ENCODE peak calls at places on chromosomes 4 and X, in nine cellular contexts. B, P, S, W, H, G, V, T and F are unnamed samples.

GRCh38 chrX:86964321-86964720 is 553.3 kb upstream of the KLHL4 start:
- DNase-seq in B (no peak), P (no peak), S (no peak), W (no peak), H (no peak), G (no peak), V (no peak), T (no peak), F (no peak)

GRCh38 chr4:95549246-95550138 is 719 bp upstream of the UNC5C start:
- DNase-seq in B (no peak), P (no peak), S (peak), W (peak), H (peak), G (peak), V (no peak), T (peak), F (peak)

GRCh38 chr4:79983431-79983830 is 89.6 kb downstream of the ANTXR2 start:
- DNase-seq in B (no peak), P (no peak), S (no peak), W (no peak), H (no peak), G (no peak), V (no peak), T (no peak), F (no peak)

GRCh38 chr4:3530663-3531254 is 1.5 kb downstream of the LRPAP1 start:
- DNase-seq in B (no peak), P (no peak), S (no peak), W (no peak), H (no peak), G (peak), V (no peak), T (no peak), F (no peak)

GRCh38 chr4:146638801-146639351 is at the start of gene POU4F2:
- DNase-seq in B (no peak), P (no peak), S (peak), W (no peak), H (peak), G (no peak), V (no peak), T (no peak), F (no peak)

GRCh38 chr4:36471903-36472302 is 190.5 kb downstream of the DTHD1 start:
- DNase-seq in B (no peak), P (no peak), S (no peak), W (no peak), H (no peak), G (no peak), V (no peak), T (no peak), F (no peak)

GRCh38 chr4:95877636-95878035 is 37.7 kb downstream of the PDHA2 start:
- DNase-seq in B (no peak), P (no peak), S (no peak), W (no peak), H (no peak), G (no peak), V (no peak), T (no peak), F (no peak)

GRCh38 chr4:6767725-6768538 is 14.6 kb upstream of the KIAA0232 start:
- DNase-seq in B (no peak), P (no peak), S (no peak), W (no peak), H (no peak), G (no peak), V (no peak), T (peak), F (no peak)

GRCh38 chrX:21493226-21493850 is 119.1 kb downstream of the CNKSR2 start:
- DNase-seq in B (no peak), P (peak), S (no peak), W (peak), H (no peak), G (no peak), V (no peak), T (no peak), F (no peak)

GRCh38 chrX:115952417-115953092 is 218.0 kb upstream of the AGTR2 start:
- DNase-seq in B (no peak), P (no peak), S (no peak), W (peak), H (no peak), G (no peak), V (no peak), T (no peak), F (no peak)

GRCh38 chr4:118683513-118683912 is 1.7 kb upstream of the METTL14 start:
- DNase-seq in B (peak), P (no peak), S (no peak), W (peak), H (no peak), G (no peak), V (no peak), T (peak), F (no peak)

GRCh38 chrX:154437398-154437752 is 421 bp downstream of the GDI1 start:
- DNase-seq in B (no peak), P (no peak), S (no peak), W (no peak), H (no peak), G (no peak), V (no peak), T (no peak), F (no peak)

GRCh38 chr4:187103351-187103750 is 379.7 kb upstream of the FAT1 start:
- DNase-seq in B (no peak), P (peak), S (no peak), W (no peak), H (no peak), G (no peak), V (no peak), T (peak), F (no peak)